ENCODE peak calls at places on chromosomes 16 and 17, in six cellular contexts. Y is skeletal muscle cell, G is retinal pigment epithelial cell, S is prostate gland, W is posterior cingulate gyrus, N is heart left ventricle. X is an unnamed sample.

GRCh38 chr17:30093463-30094147 is 23.0 kb upstream of the NSRP1 start:
- DNase-seq in Y (no peak), G (no peak), S (peak; percentile 15), W (no peak), N (no peak), X (peak; percentile 78)

GRCh38 chr16:89057738-89058137 is 35.9 kb upstream of the ACSF3 start:
- DNase-seq in Y (no peak), G (no peak), S (no peak), W (no peak), N (no peak), X (no peak)

GRCh38 chr16:11374255-11374654 is 29.0 kb downstream of the RMI2 start:
- DNase-seq in Y (no peak), G (no peak), S (no peak), W (no peak), N (no peak), X (no peak)

GRCh38 chr17:73786286-73786743 is 142.1 kb upstream of the SDK2 start:
- DNase-seq in Y (no peak), G (no peak), S (no peak), W (no peak), N (no peak), X (no peak)

GRCh38 chr17:63526861-63527260 is 3.7 kb downstream of the KCNH6 start:
- DNase-seq in Y (no peak), G (no peak), S (no peak), W (no peak), N (no peak), X (no peak)

GRCh38 chr16:31179747-31180458 is at the start of gene FUS:
- DNase-seq in Y (peak; percentile 51), G (peak; percentile 41), S (peak; percentile 90), W (peak; percentile 87), N (peak; percentile 91), X (peak; percentile 90)

GRCh38 chr16:58025351-58026138 is at the start of gene MMP15:
- DNase-seq in Y (no peak), G (no peak), S (peak; percentile 65), W (peak; percentile 45), N (peak; percentile 73), X (peak; percentile 78)

GRCh38 chr16:67451704-67452435 is 20.9 kb downstream of the HSD11B2 start:
- DNase-seq in Y (no peak), G (no peak), S (peak; percentile 80), W (no peak), N (no peak), X (no peak)